ENCODE peak calls at places on chromosomes 12 and 14, in five cellular contexts. B, A, R, J and S are unnamed samples.

GRCh38 chr14:24095196-24096068 is 1.3 kb downstream of the PCK2 start:
- DNase-seq in B (peak), A (peak), R (peak), J (peak), S (no peak)

GRCh38 chr12:6265038-6265405 is 45.5 kb upstream of the PLEKHG6 start:
- DNase-seq in B (no peak), A (no peak), R (no peak), J (no peak), S (no peak)

GRCh38 chr12:49108958-49109404 is 1.7 kb downstream of the LMBR1L start:
- DNase-seq in B (no peak), A (peak), R (peak), J (peak), S (no peak)

GRCh38 chr12:114440450-114441383 is 34.8 kb upstream of the TBX5 start:
- DNase-seq in B (no peak), A (no peak), R (peak), J (no peak), S (no peak)

GRCh38 chr12:112226768-112227167 is 101.4 kb downstream of the TRAFD1 start:
- DNase-seq in B (no peak), A (no peak), R (no peak), J (no peak), S (no peak)

GRCh38 chr12:31519525-31519924 is 71.4 kb downstream of the DENND5B start:
- DNase-seq in B (no peak), A (peak), R (peak), J (no peak), S (no peak)

GRCh38 chr12:122422769-122423257 is 344 bp upstream of the CLIP1 start:
- DNase-seq in B (no peak), A (peak), R (peak), J (peak), S (no peak)

GRCh38 chr14:103334644-103335603 is 887 bp downstream of the EIF5 start:
- DNase-seq in B (no peak), A (peak), R (peak), J (peak), S (no peak)

GRCh38 chr14:38233218-38233617 is 22.7 kb downstream of the CLEC14A start:
- DNase-seq in B (no peak), A (no peak), R (no peak), J (no peak), S (no peak)

GRCh38 chr12:92505373-92506340 is 197.1 kb upstream of the PLEKHG7 start:
- DNase-seq in B (no peak), A (no peak), R (peak), J (no peak), S (no peak)

GRCh38 chr12:126064028-126064427 is 998.8 kb downstream of the AACS start:
- DNase-seq in B (no peak), A (no peak), R (no peak), J (no peak), S (no peak)